ENCODE peak calls at places on chromosome 15, in nine cellular contexts. H, N, S, G, B, U, W, T and O are unnamed samples.

GRCh38 chr15:69782809-69783208 is 314.9 kb downstream of the TLE3 start:
- DNase-seq in T (no peak), B (no peak), W (no peak), H (no peak), S (peak), G (no peak), N (no peak), U (no peak), O (peak)

GRCh38 chr15:73389971-73390544 is 21.3 kb upstream of the HCN4 start:
- DNase-seq in B (no peak), S (no peak), U (peak), G (no peak), W (no peak), N (no peak), H (no peak), T (no peak), O (no peak)

GRCh38 chr15:47987908-47988532 is 132.8 kb upstream of the SLC24A5 start:
- DNase-seq in U (peak), T (peak), N (peak), W (peak), B (peak), G (no peak), S (peak), H (no peak), O (peak)

GRCh38 chr15:50636146-50636545 is 50.5 kb downstream of the TRPM7 start:
- DNase-seq in H (no peak), U (no peak), W (no peak), B (no peak), N (no peak), G (no peak), S (no peak), T (no peak), O (no peak)

GRCh38 chr15:62066663-62067447 is at the start of gene C2CD4A:
- DNase-seq in G (peak), N (no peak), W (peak), T (peak), S (peak), H (peak), B (no peak), U (no peak), O (peak)

GRCh38 chr15:67806539-67806935 is 18.8 kb upstream of the SKOR1 start:
- DNase-seq in U (no peak), N (no peak), B (no peak), H (peak), G (no peak), W (no peak), S (no peak), T (no peak), O (no peak)

GRCh38 chr15:95922431-95922830 is 408.1 kb upstream of the NR2F2 start:
- DNase-seq in N (no peak), B (no peak), T (no peak), G (no peak), U (peak), S (no peak), H (no peak), W (peak), O (no peak)

GRCh38 chr15:23035964-23036566 is 3.3 kb downstream of the TUBGCP5 start:
- DNase-seq in N (no peak), B (peak), U (peak), T (peak), H (peak), W (peak), S (peak), G (peak), O (peak)

GRCh38 chr15:40976819-40977218 is 23.5 kb downstream of the CHAC1 start:
- DNase-seq in W (no peak), S (no peak), U (no peak), H (no peak), N (no peak), T (no peak), G (no peak), B (no peak), O (no peak)

GRCh38 chr15:72315706-72316370 is 4.1 kb downstream of the CELF6 start:
- DNase-seq in G (no peak), T (no peak), S (no peak), W (no peak), B (no peak), H (peak), U (peak), N (no peak), O (peak)

GRCh38 chr15:66780172-66780972 is 78.3 kb downstream of the SMAD6 start:
- DNase-seq in N (no peak), U (peak), G (no peak), B (no peak), S (no peak), T (peak), W (no peak), H (no peak), O (peak)

GRCh38 chr15:58551084-58551763 is 119.4 kb downstream of the LIPC start:
- DNase-seq in U (no peak), H (peak), N (no peak), G (no peak), W (no peak), B (no peak), T (no peak), S (peak), O (no peak)

GRCh38 chr15:57752426-57752825 is 45.9 kb downstream of the POLR2M start:
- DNase-seq in W (peak), G (no peak), N (no peak), S (no peak), B (no peak), H (peak), U (peak), T (no peak), O (no peak)

GRCh38 chr15:92861742-92862141 is 38.4 kb upstream of the CHD2 start:
- DNase-seq in G (no peak), U (no peak), N (no peak), T (no peak), W (no peak), B (no peak), S (no peak), H (no peak), O (no peak)

GRCh38 chr15:59594493-59594942 is 17.1 kb upstream of the GCNT3 start:
- DNase-seq in T (peak), G (no peak), N (no peak), B (no peak), S (no peak), W (no peak), H (no peak), U (peak), O (peak)

GRCh38 chr15:90213818-90214204 is 12.7 kb downstream of the SEMA4B start:
- DNase-seq in U (no peak), N (no peak), B (no peak), G (no peak), W (no peak), H (no peak), T (peak), S (no peak), O (no peak)

GRCh38 chr15:98647026-98647773 is 1.1 kb upstream of the IGF1R start:
- DNase-seq in W (peak), N (peak), T (peak), U (peak), H (peak), S (peak), B (no peak), G (peak), O (peak)

GRCh38 chr15:77083381-77084160 is 12.7 kb upstream of the TSPAN3 start:
- DNase-seq in S (peak), N (peak), T (peak), W (peak), G (peak), B (no peak), H (peak), U (peak), O (peak)

GRCh38 chr15:79296583-79296982 is 14.1 kb downstream of the ANKRD34C start:
- DNase-seq in H (no peak), N (no peak), U (no peak), W (peak), T (no peak), G (no peak), S (no peak), B (no peak), O (no peak)

GRCh38 chr15:72864681-72865080 is 81.1 kb upstream of the ADPGK start:
- DNase-seq in N (no peak), H (no peak), G (no peak), B (no peak), S (no peak), U (no peak), T (no peak), W (no peak), O (no peak)

GRCh38 chr15:52290329-52290728 is 5.3 kb downstream of the MYO5C start:
- DNase-seq in U (no peak), T (no peak), B (no peak), N (no peak), H (no peak), S (no peak), G (no peak), W (no peak), O (no peak)

GRCh38 chr15:67030036-67030762 is 35.2 kb upstream of the SMAD3 start:
- DNase-seq in H (no peak), W (peak), N (no peak), U (no peak), T (no peak), B (no peak), G (no peak), S (no peak), O (peak)

GRCh38 chr15:65204236-65204930 is 6.9 kb downstream of the CILP start:
- DNase-seq in S (no peak), H (no peak), N (no peak), G (no peak), T (no peak), W (peak), U (no peak), B (no peak), O (no peak)

GRCh38 chr15:32105258-32106248 is 75.2 kb downstream of the CHRNA7 start:
- DNase-seq in G (no peak), H (no peak), U (no peak), W (no peak), T (peak), N (no peak), S (no peak), B (no peak), O (peak)

GRCh38 chr15:72521682-72522081 is 47.6 kb downstream of the ARIH1 start:
- DNase-seq in N (no peak), G (no peak), B (no peak), U (peak), H (no peak), W (no peak), T (peak), S (no peak), O (no peak)

GRCh38 chr15:58549013-58549779 is 117.4 kb downstream of the LIPC start:
- DNase-seq in B (no peak), H (peak), S (no peak), N (no peak), W (no peak), U (no peak), G (no peak), T (no peak), O (no peak)

GRCh38 chr15:80861776-80862175 is 82.6 kb downstream of the CEMIP start:
- DNase-seq in U (peak), S (no peak), N (peak), T (peak), H (no peak), G (no peak), W (no peak), B (peak), O (no peak)